ENCODE peak calls at places on chromosomes 5 and 9, in four cellular contexts. F is neural progenitor cell, B is DND-41, A is fibroblast of lung. T is an unnamed sample.
A peak's percentile ranks its signal among the peaks of the same experiment; 100 is the strongest.

GRCh38 chr5:120684213-120684612 is 220.1 kb downstream of the PRR16 start:
- DNase-seq in B (no peak), A (peak; percentile 57), F (no peak), T (no peak)

GRCh38 chr5:124995451-124995850 is 249.0 kb upstream of the ZNF608 start:
- DNase-seq in A (peak; percentile 81), B (no peak), F (no peak), T (no peak)

GRCh38 chr5:5633579-5633978 is 211.1 kb downstream of the ICE1 start:
- DNase-seq in F (no peak), A (no peak), B (no peak), T (no peak)

GRCh38 chr5:953535-954449 is 54.8 kb upstream of the NKD2 start:
- DNase-seq in B (no peak), F (no peak), A (no peak), T (no peak)

GRCh38 chr5:134100283-134101011 is 14.0 kb upstream of the TCF7 start:
- DNase-seq in B (no peak), A (no peak), F (peak; percentile 18), T (peak; percentile 80)

GRCh38 chr5:34913072-34913471 is 2.2 kb downstream of the RAD1 start:
- DNase-seq in B (no peak), A (peak; percentile 78), F (no peak), T (no peak)

GRCh38 chr5:93599427-93600146 is 16.6 kb downstream of the NR2F1 start:
- DNase-seq in A (peak; percentile 79), F (peak; percentile 81), B (no peak), T (no peak)

GRCh38 chr9:34606908-34607307 is 5.0 kb downstream of the RPP25L start:
- DNase-seq in F (no peak), B (no peak), A (no peak), T (no peak)

GRCh38 chr5:147673276-147673675 is 109.3 kb downstream of the JAKMIP2 start:
- DNase-seq in A (no peak), B (no peak), F (no peak), T (no peak)

GRCh38 chr5:73497537-73498056 is 645 bp upstream of the BTF3 start:
- DNase-seq in B (no peak), A (no peak), F (peak; percentile 37), T (no peak)

GRCh38 chr9:94928696-94929372 is 202.3 kb downstream of the AOPEP start:
- DNase-seq in A (no peak), F (no peak), B (no peak), T (no peak)

GRCh38 chr5:53206562-53206961 is 97.0 kb upstream of the MOCS2 start:
- DNase-seq in A (no peak), F (no peak), B (peak; percentile 50), T (no peak)

GRCh38 chr5:116452774-116453368 is 121.8 kb downstream of the SEMA6A start:
- DNase-seq in F (no peak), B (no peak), A (no peak), T (no peak)

GRCh38 chr9:135275926-135276289 is 188.4 kb downstream of the OLFM1 start:
- DNase-seq in F (no peak), B (no peak), A (no peak), T (no peak)
- H3K27ac ChIP-seq in F (no peak overlapping the region), B (no peak overlapping the region), A (no peak overlapping the region), T (no peak overlapping the region)

DNA sequence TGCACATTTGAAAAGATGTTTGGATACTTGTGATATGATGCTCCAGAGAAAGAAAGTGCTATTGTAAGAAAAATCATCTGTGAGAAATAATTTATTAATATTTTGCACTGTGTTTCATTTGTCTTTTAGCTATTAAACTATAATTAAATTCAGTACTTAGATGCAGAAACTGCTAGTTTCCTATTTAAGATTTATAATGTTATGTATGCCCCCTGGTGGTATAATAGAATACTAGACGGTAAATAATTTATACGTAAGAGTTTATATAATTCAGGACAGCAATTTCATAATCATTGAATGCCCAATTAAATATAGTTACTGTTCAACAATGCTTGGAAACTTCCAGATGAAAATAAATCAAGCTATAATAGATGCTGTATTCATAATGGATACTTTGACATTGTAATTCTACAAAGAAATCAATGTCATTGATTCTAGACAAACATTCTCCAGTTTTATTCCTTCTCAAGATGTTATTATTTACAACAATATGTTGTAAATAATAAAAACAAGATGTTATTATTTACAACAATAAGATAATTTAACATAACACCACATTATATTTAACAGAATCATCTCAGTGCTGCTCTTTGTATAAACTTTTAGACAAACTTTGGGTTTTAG is 101.0 kb downstream of the TMEM232 start:
- DNase-seq in B (no peak), A (peak; percentile 70), F (peak; percentile 31), T (no peak)
- TF ChIP-seq CTCF in B (peak; percentile 67), A (no peak), F (peak; percentile 71), T (peak; percentile 64)

DNA sequence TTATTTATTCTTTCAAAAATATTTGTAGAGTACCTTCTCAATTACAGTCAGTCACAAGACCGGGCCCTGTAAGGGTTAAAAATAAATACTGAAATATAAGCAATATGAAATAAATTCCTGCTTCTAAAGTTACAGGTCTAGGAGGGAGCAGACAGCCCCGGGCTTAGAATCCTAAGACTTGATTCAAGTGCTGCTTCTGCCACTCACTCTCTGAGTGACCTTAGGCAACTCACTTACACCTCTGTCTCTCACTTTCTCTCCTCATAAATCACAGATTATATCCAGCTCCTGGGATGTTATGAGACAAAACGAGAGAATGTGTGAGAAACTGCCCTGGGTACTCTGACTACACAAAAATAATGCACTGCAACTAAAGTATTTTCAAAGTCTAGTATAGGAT is 101.9 kb downstream of the PDE4D start:
- DNase-seq in B (no peak), F (no peak), A (no peak), T (no peak)
- H3K27ac ChIP-seq in B (no peak overlapping the region), F (no peak overlapping the region), A (no peak overlapping the region), T (no peak overlapping the region)

GRCh38 chr5:71714911-71715310 is 4.2 kb upstream of the CARTPT start:
- DNase-seq in A (no peak), B (no peak), F (no peak), T (no peak)

DNA sequence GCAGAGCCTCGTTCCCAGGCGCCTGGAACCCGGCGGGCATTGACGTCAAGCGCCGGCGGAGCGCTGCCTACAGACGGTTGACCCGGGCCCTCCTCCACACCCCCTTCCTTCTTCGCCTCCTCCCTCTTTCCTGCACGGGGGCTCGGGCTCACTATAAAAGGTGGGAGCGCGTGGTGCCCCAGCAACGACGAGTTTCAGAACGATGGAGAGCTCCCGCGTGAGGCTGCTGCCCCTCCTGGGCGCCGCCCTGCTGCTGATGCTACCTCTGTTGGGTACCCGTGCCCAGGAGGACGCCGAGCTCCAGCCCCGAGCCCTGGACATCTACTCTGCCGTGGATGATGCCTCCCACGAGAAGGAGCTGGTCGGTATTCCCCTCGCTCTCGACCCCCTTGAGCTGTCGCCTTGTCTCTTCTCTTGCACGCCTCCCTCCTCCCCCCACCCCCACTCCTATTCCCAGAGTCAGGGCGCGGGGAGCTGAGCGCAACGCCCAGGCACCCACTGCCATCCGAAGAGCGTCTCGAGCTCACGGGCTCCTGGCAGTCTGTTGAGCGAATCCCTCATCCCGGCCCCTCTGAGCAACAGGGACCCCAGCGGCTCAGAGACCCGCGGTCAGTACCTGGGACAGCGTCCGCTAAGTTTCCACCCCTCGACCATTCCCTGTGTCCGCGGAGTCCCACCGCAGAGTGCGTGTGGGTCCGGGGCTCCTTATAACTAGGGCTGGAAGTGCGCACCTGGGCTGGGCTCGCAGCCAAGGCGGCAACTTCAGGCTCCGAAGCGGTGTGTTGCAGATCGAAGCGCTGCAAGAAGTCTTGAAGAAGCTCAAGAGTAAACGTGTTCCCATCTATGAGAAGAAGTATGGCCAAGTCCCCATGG is at the start of gene CARTPT:
- DNase-seq in A (peak; percentile 7), F (peak; percentile 89), B (no peak), T (no peak)
- TF ChIP-seq CTCF in A (no peak), F (peak; percentile 20), B (no peak), T (no peak)

GRCh38 chr9:134350416-134350994 is 24.2 kb downstream of the RXRA start:
- DNase-seq in B (no peak), A (no peak), F (no peak), T (no peak)
- H3K27ac ChIP-seq in B (no peak overlapping the region), A (no peak overlapping the region), F (no peak overlapping the region), T (no peak overlapping the region)

T was measured in CD4-positive, alpha-beta T cell.